ENCODE peak calls at places on chromosomes 5 and 9, in six cellular contexts. One of them, this sample, is unnamed.

GRCh38 chr5:178080618-178081410 is 32.5 kb upstream of the N4BP3 start:
- DNase-seq in neuronal stem cell: no peak
- DNase-seq in endodermal cell: no peak
- DNase-seq in GM12865: no peak
- DNase-seq in lung microvascular endothelial cell: no peak
- DNase-seq in epithelial cell of esophagus: no peak
- DNase-seq in this sample: no peak

GRCh38 chr9:136552117-136552685 is 6.4 kb upstream of the NOTCH1 start:
- DNase-seq in GM12865: peak; percentile 65
- DNase-seq in epithelial cell of esophagus: peak; percentile 82
- DNase-seq in lung microvascular endothelial cell: no peak
- DNase-seq in neuronal stem cell: no peak
- DNase-seq in endodermal cell: no peak
- DNase-seq in this sample: peak; percentile 29

GRCh38 chr9:80878556-80878955 is 810.8 kb downstream of the TLE1 start:
- DNase-seq in endodermal cell: no peak
- DNase-seq in epithelial cell of esophagus: no peak
- DNase-seq in neuronal stem cell: no peak
- DNase-seq in GM12865: no peak
- DNase-seq in lung microvascular endothelial cell: no peak
- DNase-seq in this sample: no peak

GRCh38 chr9:88258012-88258411 is 119.7 kb upstream of the SPATA31C2 start:
- DNase-seq in neuronal stem cell: no peak
- DNase-seq in lung microvascular endothelial cell: peak; percentile 63
- DNase-seq in epithelial cell of esophagus: peak; percentile 41
- DNase-seq in endodermal cell: no peak
- DNase-seq in GM12865: no peak
- DNase-seq in this sample: peak; percentile 43

GRCh38 chr5:73280821-73281746 is 108.1 kb downstream of the TMEM174 start:
- DNase-seq in lung microvascular endothelial cell: peak; percentile 97
- DNase-seq in GM12865: no peak
- DNase-seq in neuronal stem cell: no peak
- DNase-seq in epithelial cell of esophagus: peak; percentile 92
- DNase-seq in endodermal cell: no peak
- DNase-seq in this sample: peak; percentile 90

GRCh38 chr5:133429046-133429445 is 183.3 kb downstream of the FSTL4 start:
- DNase-seq in neuronal stem cell: no peak
- DNase-seq in endodermal cell: no peak
- DNase-seq in epithelial cell of esophagus: no peak
- DNase-seq in GM12865: no peak
- DNase-seq in lung microvascular endothelial cell: no peak
- DNase-seq in this sample: no peak

GRCh38 chr9:7370378-7370777 is 429.2 kb downstream of the DMAC1 start:
- DNase-seq in epithelial cell of esophagus: no peak
- DNase-seq in endodermal cell: no peak
- DNase-seq in GM12865: no peak
- DNase-seq in neuronal stem cell: no peak
- DNase-seq in lung microvascular endothelial cell: peak; percentile 1
- DNase-seq in this sample: no peak

GRCh38 chr5:154118832-154119442 is 71.6 kb upstream of the GALNT10 start:
- DNase-seq in GM12865: no peak
- DNase-seq in epithelial cell of esophagus: peak; percentile 76
- DNase-seq in endodermal cell: peak; percentile 49
- DNase-seq in neuronal stem cell: no peak
- DNase-seq in lung microvascular endothelial cell: no peak
- DNase-seq in this sample: peak; percentile 79

GRCh38 chr9:78261403-78262001 is 25.6 kb downstream of the CEP78 start:
- DNase-seq in epithelial cell of esophagus: peak; percentile 40
- DNase-seq in neuronal stem cell: no peak
- DNase-seq in GM12865: peak; percentile 35
- DNase-seq in lung microvascular endothelial cell: peak; percentile 34
- DNase-seq in endodermal cell: no peak
- DNase-seq in this sample: peak; percentile 45

GRCh38 chr5:163976691-163977090 is 471.3 kb downstream of the MAT2B start:
- DNase-seq in neuronal stem cell: no peak
- DNase-seq in lung microvascular endothelial cell: peak; percentile 98
- DNase-seq in GM12865: no peak
- DNase-seq in epithelial cell of esophagus: no peak
- DNase-seq in endodermal cell: no peak
- DNase-seq in this sample: peak; percentile 33

GRCh38 chr5:128408622-128409021 is 129.4 kb downstream of the FBN2 start:
- DNase-seq in epithelial cell of esophagus: no peak
- DNase-seq in endodermal cell: no peak
- DNase-seq in lung microvascular endothelial cell: no peak
- DNase-seq in GM12865: peak; percentile 24
- DNase-seq in neuronal stem cell: no peak
- DNase-seq in this sample: no peak

GRCh38 chr5:73853091-73853490 is 227.1 kb downstream of the ARHGEF28 start:
- DNase-seq in lung microvascular endothelial cell: peak; percentile 7
- DNase-seq in epithelial cell of esophagus: peak; percentile 86
- DNase-seq in GM12865: no peak
- DNase-seq in endodermal cell: no peak
- DNase-seq in neuronal stem cell: no peak
- DNase-seq in this sample: peak; percentile 85

GRCh38 chr5:68432682-68433081 is 217.1 kb downstream of the PIK3R1 start:
- DNase-seq in GM12865: peak; percentile 35
- DNase-seq in endodermal cell: no peak
- DNase-seq in lung microvascular endothelial cell: peak; percentile 25
- DNase-seq in neuronal stem cell: no peak
- DNase-seq in epithelial cell of esophagus: peak; percentile 44
- DNase-seq in this sample: peak; percentile 41

GRCh38 chr5:142324377-142324870 is 397 bp downstream of the SPRY4 start:
- DNase-seq in epithelial cell of esophagus: no peak
- DNase-seq in endodermal cell: no peak
- DNase-seq in GM12865: no peak
- DNase-seq in lung microvascular endothelial cell: peak; percentile 73
- DNase-seq in neuronal stem cell: no peak
- DNase-seq in this sample: no peak

GRCh38 chr5:67253911-67254310 is 57.3 kb upstream of the CD180 start:
- DNase-seq in epithelial cell of esophagus: no peak
- DNase-seq in lung microvascular endothelial cell: no peak
- DNase-seq in endodermal cell: no peak
- DNase-seq in GM12865: no peak
- DNase-seq in neuronal stem cell: no peak
- DNase-seq in this sample: no peak

GRCh38 chr9:120161801-120162200 is 418.2 kb downstream of the CDK5RAP2 start:
- DNase-seq in GM12865: no peak
- DNase-seq in epithelial cell of esophagus: no peak
- DNase-seq in neuronal stem cell: no peak
- DNase-seq in lung microvascular endothelial cell: no peak
- DNase-seq in endodermal cell: no peak
- DNase-seq in this sample: no peak

GRCh38 chr5:97097348-97098220 is 44.8 kb downstream of the LIX1 start:
- DNase-seq in epithelial cell of esophagus: no peak
- DNase-seq in lung microvascular endothelial cell: no peak
- DNase-seq in GM12865: no peak
- DNase-seq in endodermal cell: no peak
- DNase-seq in neuronal stem cell: no peak
- DNase-seq in this sample: no peak

GRCh38 chr9:131734165-131734610 is 5.7 kb downstream of the RAPGEF1 start:
- DNase-seq in epithelial cell of esophagus: no peak
- DNase-seq in GM12865: peak; percentile 75
- DNase-seq in endodermal cell: no peak
- DNase-seq in neuronal stem cell: no peak
- DNase-seq in lung microvascular endothelial cell: peak; percentile 60
- DNase-seq in this sample: peak; percentile 29

GRCh38 chr5:135182675-135183074 is 148.6 kb upstream of the PITX1 start:
- DNase-seq in lung microvascular endothelial cell: no peak
- DNase-seq in endodermal cell: no peak
- DNase-seq in neuronal stem cell: no peak
- DNase-seq in GM12865: no peak
- DNase-seq in epithelial cell of esophagus: no peak
- DNase-seq in this sample: no peak

GRCh38 chr5:81852277-81853004 is 101.5 kb upstream of the SSBP2 start:
- DNase-seq in epithelial cell of esophagus: no peak
- DNase-seq in GM12865: peak; percentile 22
- DNase-seq in lung microvascular endothelial cell: no peak
- DNase-seq in neuronal stem cell: peak; percentile 29
- DNase-seq in endodermal cell: peak; percentile 87
- DNase-seq in this sample: no peak

GRCh38 chr5:72418271-72418670 is 88.9 kb downstream of the ZNF366 start:
- DNase-seq in neuronal stem cell: no peak
- DNase-seq in endodermal cell: no peak
- DNase-seq in lung microvascular endothelial cell: no peak
- DNase-seq in epithelial cell of esophagus: no peak
- DNase-seq in GM12865: no peak
- DNase-seq in this sample: no peak

GRCh38 chr9:82670726-82671125 is 392.2 kb downstream of the RASEF start:
- DNase-seq in endodermal cell: no peak
- DNase-seq in GM12865: no peak
- DNase-seq in neuronal stem cell: no peak
- DNase-seq in epithelial cell of esophagus: no peak
- DNase-seq in lung microvascular endothelial cell: no peak
- DNase-seq in this sample: no peak

GRCh38 chr5:148374693-148375360 is 8.9 kb upstream of the FBXO38 start:
- DNase-seq in epithelial cell of esophagus: peak; percentile 85
- DNase-seq in endodermal cell: peak; percentile 84
- DNase-seq in neuronal stem cell: peak; percentile 33
- DNase-seq in GM12865: peak; percentile 51
- DNase-seq in lung microvascular endothelial cell: peak; percentile 62
- DNase-seq in this sample: peak; percentile 73

GRCh38 chr9:82101475-82101874 is 112.9 kb downstream of the SPATA31D1 start:
- DNase-seq in GM12865: peak; percentile 2
- DNase-seq in epithelial cell of esophagus: no peak
- DNase-seq in lung microvascular endothelial cell: no peak
- DNase-seq in endodermal cell: no peak
- DNase-seq in neuronal stem cell: no peak
- DNase-seq in this sample: no peak

GRCh38 chr5:30930736-30931135 is 262.8 kb upstream of the CDH6 start:
- DNase-seq in epithelial cell of esophagus: no peak
- DNase-seq in GM12865: no peak
- DNase-seq in endodermal cell: no peak
- DNase-seq in neuronal stem cell: no peak
- DNase-seq in lung microvascular endothelial cell: no peak
- DNase-seq in this sample: peak; percentile 28

GRCh38 chr9:94065535-94065961 is 18.7 kb upstream of the PTPDC1 start:
- DNase-seq in lung microvascular endothelial cell: peak; percentile 89
- DNase-seq in epithelial cell of esophagus: peak; percentile 89
- DNase-seq in GM12865: peak; percentile 90
- DNase-seq in endodermal cell: peak; percentile 91
- DNase-seq in neuronal stem cell: peak; percentile 71
- DNase-seq in this sample: peak; percentile 81

GRCh38 chr5:151947924-151948323 is 23.3 kb upstream of the GLRA1 start:
- DNase-seq in endodermal cell: no peak
- DNase-seq in neuronal stem cell: no peak
- DNase-seq in epithelial cell of esophagus: peak; percentile 78
- DNase-seq in lung microvascular endothelial cell: peak; percentile 26
- DNase-seq in GM12865: peak; percentile 44
- DNase-seq in this sample: peak; percentile 67

GRCh38 chr9:95852059-95853032 is 23.1 kb upstream of the ERCC6L2 start:
- DNase-seq in lung microvascular endothelial cell: peak; percentile 68
- DNase-seq in neuronal stem cell: no peak
- DNase-seq in endodermal cell: no peak
- DNase-seq in GM12865: peak; percentile 91
- DNase-seq in epithelial cell of esophagus: peak; percentile 75
- DNase-seq in this sample: peak; percentile 90

This sample was measured in bronchial epithelial cell.